ENCODE peak calls at places on chromosome 11, in nine cellular contexts. S, A, O, U, Q, W, T, I and R are unnamed samples.

GRCh38 chr11:74731301-74732094 is at the start of gene CHRDL2:
- DNase-seq in S (peak; percentile 55), A (peak; percentile 60), O (peak; percentile 40), U (no peak), Q (peak; percentile 65), W (no peak), T (peak; percentile 30), I (no peak), R (peak; percentile 35)

GRCh38 chr11:617912-618682 is 2.3 kb upstream of the IRF7 start:
- DNase-seq in S (no peak), A (no peak), O (no peak), U (no peak), Q (no peak), W (no peak), T (no peak), I (peak; percentile 63), R (no peak)

GRCh38 chr11:70763606-70764005 is 365.3 kb downstream of the CTTN start:
- DNase-seq in S (peak; percentile 89), A (no peak), O (peak; percentile 11), U (no peak), Q (no peak), W (no peak), T (no peak), I (no peak), R (no peak)

GRCh38 chr11:112793416-112793815 is 167.8 kb upstream of the NCAM1 start:
- DNase-seq in S (no peak), A (no peak), O (peak; percentile 13), U (no peak), Q (no peak), W (no peak), T (no peak), I (no peak), R (no peak)

GRCh38 chr11:125016413-125016812 is 46.7 kb upstream of the SLC37A2 start:
- DNase-seq in S (no peak), A (no peak), O (no peak), U (no peak), Q (no peak), W (no peak), T (no peak), I (no peak), R (no peak)

GRCh38 chr11:18706330-18707243 is 8.0 kb downstream of the TMEM86A start:
- DNase-seq in S (peak; percentile 53), A (peak; percentile 77), O (no peak), U (peak; percentile 86), Q (no peak), W (peak; percentile 61), T (no peak), I (peak; percentile 82), R (no peak)

GRCh38 chr11:103936059-103936458 is 100.4 kb upstream of the DDI1 start:
- DNase-seq in S (peak; percentile 27), A (no peak), O (peak; percentile 44), U (no peak), Q (no peak), W (no peak), T (no peak), I (no peak), R (no peak)

GRCh38 chr11:59813364-59813763 is 2.8 kb upstream of the MRPL16 start:
- DNase-seq in S (no peak), A (no peak), O (no peak), U (no peak), Q (no peak), W (no peak), T (no peak), I (no peak), R (no peak)

GRCh38 chr11:72039108-72039850 is 40.6 kb downstream of the IL18BP start:
- DNase-seq in S (peak; percentile 89), A (peak; percentile 27), O (peak; percentile 61), U (no peak), Q (no peak), W (no peak), T (no peak), I (no peak), R (no peak)

GRCh38 chr11:76206327-76207081 is at the start of gene WNT11:
- DNase-seq in S (peak; percentile 53), A (peak; percentile 50), O (no peak), U (peak; percentile 45), Q (peak; percentile 38), W (peak; percentile 61), T (peak; percentile 35), I (no peak), R (peak; percentile 41)

GRCh38 chr11:70645537-70645936 is 247.2 kb downstream of the CTTN start:
- DNase-seq in S (no peak), A (no peak), O (no peak), U (no peak), Q (no peak), W (no peak), T (no peak), I (no peak), R (no peak)

GRCh38 chr11:71311928-71312510 is 59.6 kb upstream of the SHANK2 start:
- DNase-seq in S (no peak), A (no peak), O (no peak), U (no peak), Q (no peak), W (no peak), T (no peak), I (peak; percentile 33), R (no peak)

GRCh38 chr11:79026803-79027445 is 413.9 kb downstream of the TENM4 start:
- DNase-seq in S (peak; percentile 56), A (peak; percentile 41), O (peak; percentile 72), U (no peak), Q (no peak), W (no peak), T (no peak), I (no peak), R (no peak)

GRCh38 chr11:15118431-15118830 is 3.7 kb downstream of the INSC start:
- DNase-seq in S (no peak), A (no peak), O (no peak), U (no peak), Q (no peak), W (no peak), T (no peak), I (no peak), R (no peak)

GRCh38 chr11:64762916-64763803 is 3.4 kb upstream of the PYGM start:
- DNase-seq in S (peak; percentile 71), A (peak; percentile 68), O (peak; percentile 33), U (no peak), Q (no peak), W (peak; percentile 10), T (no peak), I (peak; percentile 83), R (no peak)

GRCh38 chr11:65558002-65558784 is at the start of gene LTBP3:
- DNase-seq in S (peak; percentile 94), A (peak; percentile 94), O (peak; percentile 84), U (peak; percentile 84), Q (no peak), W (peak; percentile 72), T (peak; percentile 64), I (peak; percentile 94), R (no peak)

GRCh38 chr11:6734616-6735015 is 37.2 kb downstream of the OR2AG2 start:
- DNase-seq in S (no peak), A (no peak), O (no peak), U (no peak), Q (no peak), W (no peak), T (no peak), I (no peak), R (no peak)

GRCh38 chr11:17533782-17534415 is 10.3 kb downstream of the USH1C start:
- DNase-seq in S (no peak), A (peak; percentile 5), O (no peak), U (no peak), Q (no peak), W (no peak), T (no peak), I (no peak), R (no peak)
- TF ChIP-seq CTCF in S (no peak), A (no peak), O (no peak), U (no peak), Q (no peak), W (no peak), T (no peak), I (no peak), R (no peak)

GRCh38 chr11:121740902-121741301 is 288.1 kb upstream of the SORL1-AS1 start:
- DNase-seq in S (no peak), A (no peak), O (no peak), U (no peak), Q (no peak), W (no peak), T (no peak), I (no peak), R (no peak)

GRCh38 chr11:121741316-121741715 is 288.5 kb upstream of the SORL1-AS1 start:
- DNase-seq in S (peak; percentile 46), A (peak; percentile 76), O (peak; percentile 21), U (no peak), Q (no peak), W (no peak), T (no peak), I (peak; percentile 82), R (no peak)

GRCh38 chr11:121743285-121743684 is 290.5 kb upstream of the SORL1-AS1 start:
- DNase-seq in S (no peak), A (no peak), O (no peak), U (no peak), Q (no peak), W (no peak), T (no peak), I (no peak), R (no peak)

DNA sequence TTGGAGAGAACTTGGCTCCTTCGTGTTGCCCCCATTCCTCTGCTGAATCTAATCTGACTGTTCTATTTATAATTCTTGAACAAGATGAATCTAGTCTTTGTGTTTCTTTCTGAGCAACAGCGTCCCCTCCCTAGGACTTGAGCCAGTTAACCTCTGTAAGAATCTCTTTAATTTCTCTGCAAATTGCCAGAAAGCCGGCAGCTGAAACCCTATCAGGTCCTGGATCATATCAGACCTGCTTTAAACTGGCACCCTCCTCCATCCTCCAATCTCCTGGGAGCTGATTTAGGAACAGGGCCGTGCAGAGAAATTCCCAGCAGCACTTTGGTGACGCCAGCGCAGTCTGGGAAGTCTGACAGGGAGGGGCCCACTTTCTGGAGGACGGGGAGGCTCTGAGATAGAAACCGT is 289.2 kb upstream of the SORL1-AS1 start:
- DNase-seq in S (peak; percentile 49), A (peak; percentile 97), O (peak; percentile 51), U (peak; percentile 81), Q (no peak), W (no peak), T (no peak), I (peak; percentile 94), R (no peak)
- TF ChIP-seq CTCF in S (no peak), A (peak; percentile 21), O (no peak), U (peak; percentile 30), Q (no peak), W (no peak), T (no peak), I (no peak), R (no peak)

GRCh38 chr11:73597956-73598718 is at the start of gene FAM168A:
- DNase-seq in S (peak; percentile 99), A (peak; percentile 99), O (peak; percentile 98), U (peak; percentile 96), Q (peak; percentile 92), W (peak; percentile 96), T (peak; percentile 98), I (peak; percentile 97), R (peak; percentile 84)
- TF ChIP-seq CTCF in S (no peak), A (no peak), O (no peak), U (peak; percentile 49), Q (no peak), W (peak; percentile 18), T (no peak), I (peak; percentile 34), R (peak; percentile 56)

DNA sequence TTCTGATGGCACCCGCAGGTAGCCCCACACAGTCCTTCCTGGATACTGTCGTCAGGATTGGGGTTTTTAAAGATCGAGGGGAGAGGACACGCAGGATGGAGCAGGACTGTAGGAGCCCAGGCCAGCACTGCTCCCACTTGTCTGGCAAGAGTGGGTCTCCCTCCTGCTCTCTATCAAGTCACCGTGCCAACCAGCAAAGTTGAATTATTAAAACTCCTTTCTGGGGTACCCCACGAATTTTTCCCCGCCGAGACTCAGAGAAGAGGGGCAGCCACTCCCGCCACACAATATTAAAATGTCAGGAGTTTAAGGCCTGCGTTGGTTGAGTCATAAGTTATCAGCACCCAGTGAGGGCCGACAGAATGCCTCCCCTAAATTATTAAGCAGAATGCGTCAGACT is 10.1 kb downstream of the LMO1 start:
- DNase-seq in S (no peak), A (no peak), O (no peak), U (no peak), Q (no peak), W (no peak), T (no peak), I (peak; percentile 50), R (no peak)
- TF ChIP-seq CTCF in S (no peak), A (no peak), O (no peak), U (no peak), Q (no peak), W (no peak), T (no peak), I (no peak), R (no peak)